ENCODE peak calls at places on chromosomes 4 and X, in six cellular contexts. One of them, this sample, is unnamed.

GRCh38 chrX:20498851-20499635 is 232.3 kb upstream of the RPS6KA3 start:
- DNase-seq in sigmoid colon: no peak
- DNase-seq in astrocyte of the cerebellum: no peak
- DNase-seq in lower lobe of right lung: no peak
- DNase-seq in transverse colon: no peak
- DNase-seq in coronary artery: no peak
- DNase-seq in this sample: no peak

GRCh38 chr4:119233750-119234149 is 21.2 kb downstream of the USP53 start:
- DNase-seq in sigmoid colon: no peak
- DNase-seq in astrocyte of the cerebellum: no peak
- DNase-seq in lower lobe of right lung: no peak
- DNase-seq in transverse colon: no peak
- DNase-seq in coronary artery: no peak
- DNase-seq in this sample: no peak

GRCh38 chr4:56953680-56954520 is 23.5 kb downstream of the NOA1 start:
- DNase-seq in sigmoid colon: no peak
- DNase-seq in astrocyte of the cerebellum: no peak
- DNase-seq in lower lobe of right lung: no peak
- DNase-seq in transverse colon: no peak
- DNase-seq in coronary artery: no peak
- DNase-seq in this sample: no peak

GRCh38 chr4:149707862-149708261 is 107.8 kb downstream of the IQCM start:
- DNase-seq in sigmoid colon: no peak
- DNase-seq in astrocyte of the cerebellum: no peak
- DNase-seq in lower lobe of right lung: no peak
- DNase-seq in transverse colon: no peak
- DNase-seq in coronary artery: no peak
- DNase-seq in this sample: no peak

GRCh38 chrX:144840616-144841015 is 406.7 kb upstream of the SPANXN1 start:
- DNase-seq in sigmoid colon: no peak
- DNase-seq in astrocyte of the cerebellum: no peak
- DNase-seq in lower lobe of right lung: no peak
- DNase-seq in transverse colon: no peak
- DNase-seq in coronary artery: no peak
- DNase-seq in this sample: no peak

GRCh38 chrX:79413963-79414362 is 46.8 kb upstream of the ITM2A start:
- DNase-seq in sigmoid colon: no peak
- DNase-seq in astrocyte of the cerebellum: no peak
- DNase-seq in lower lobe of right lung: no peak
- DNase-seq in transverse colon: no peak
- DNase-seq in coronary artery: no peak
- DNase-seq in this sample: no peak

GRCh38 chr4:15544196-15544730 is 74.6 kb downstream of the CC2D2A start:
- DNase-seq in sigmoid colon: no peak
- DNase-seq in astrocyte of the cerebellum: no peak
- DNase-seq in lower lobe of right lung: no peak
- DNase-seq in transverse colon: no peak
- DNase-seq in coronary artery: no peak
- DNase-seq in this sample: no peak

GRCh38 chr4:61500883-61501282 is 300.8 kb downstream of the ADGRL3 start:
- DNase-seq in sigmoid colon: no peak
- DNase-seq in astrocyte of the cerebellum: no peak
- DNase-seq in lower lobe of right lung: no peak
- DNase-seq in transverse colon: no peak
- DNase-seq in coronary artery: no peak
- DNase-seq in this sample: no peak

GRCh38 chrX:119427024-119427794 is 28.1 kb downstream of the SLC25A43 start:
- DNase-seq in sigmoid colon: no peak
- DNase-seq in astrocyte of the cerebellum: peak
- DNase-seq in lower lobe of right lung: no peak
- DNase-seq in transverse colon: peak
- DNase-seq in coronary artery: no peak
- DNase-seq in this sample: no peak

DNA sequence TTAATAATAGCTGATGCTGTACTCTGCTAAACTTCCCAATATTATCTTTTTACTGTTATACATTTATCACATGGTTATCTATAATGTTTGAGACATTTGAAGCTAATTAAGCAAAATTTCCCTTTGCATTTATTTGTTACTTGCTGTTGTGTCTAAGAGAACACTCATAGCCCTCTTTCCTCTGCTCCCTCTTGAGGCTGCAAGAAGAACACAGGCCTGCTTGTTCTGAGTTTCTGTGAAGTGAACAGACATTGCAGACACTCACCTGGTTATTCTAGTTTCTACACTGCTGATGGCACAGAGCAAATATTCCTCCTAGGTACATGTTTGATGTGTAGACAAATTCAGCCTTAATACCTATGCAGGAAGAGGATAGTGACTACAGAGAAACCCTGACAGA is 367.8 kb downstream of the GASK1B start:
- DNase-seq in sigmoid colon: no peak
- DNase-seq in astrocyte of the cerebellum: no peak
- DNase-seq in lower lobe of right lung: no peak
- DNase-seq in transverse colon: no peak
- DNase-seq in coronary artery: no peak
- DNase-seq in this sample: no peak
- TF ChIP-seq CTCF in sigmoid colon: peak
- TF ChIP-seq CTCF in astrocyte of the cerebellum: peak
- TF ChIP-seq CTCF in lower lobe of right lung: no peak
- TF ChIP-seq CTCF in transverse colon: peak
- TF ChIP-seq CTCF in coronary artery: no peak
- TF ChIP-seq CTCF in this sample: peak

DNA sequence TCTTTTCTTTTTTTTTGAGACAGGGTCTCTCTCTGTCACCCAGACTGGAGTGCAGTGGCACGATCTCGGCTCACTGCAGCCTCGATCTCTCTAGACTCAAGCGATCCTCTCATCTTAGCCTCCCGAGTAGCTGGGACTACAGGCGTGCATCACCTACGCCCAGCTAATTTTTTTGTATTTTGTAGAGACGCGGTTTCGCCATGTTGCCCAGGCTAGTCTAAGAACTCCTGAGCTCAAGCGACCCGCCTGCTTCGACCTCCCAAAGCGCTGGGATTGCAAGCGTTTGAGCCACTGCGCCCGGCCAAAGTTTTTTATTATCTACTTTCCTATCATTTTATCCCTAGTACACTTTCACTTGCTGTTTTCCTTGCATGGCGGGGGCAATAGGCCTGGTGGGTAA is 1.4 kb downstream of the UBA6 start:
- DNase-seq in sigmoid colon: no peak
- DNase-seq in astrocyte of the cerebellum: no peak
- DNase-seq in lower lobe of right lung: no peak
- DNase-seq in transverse colon: no peak
- DNase-seq in coronary artery: no peak
- DNase-seq in this sample: no peak
- H3K4me3 ChIP-seq in sigmoid colon: no peak
- H3K4me3 ChIP-seq in astrocyte of the cerebellum: peak
- H3K4me3 ChIP-seq in lower lobe of right lung: peak
- H3K4me3 ChIP-seq in transverse colon: peak
- H3K4me3 ChIP-seq in coronary artery: no peak
- H3K4me3 ChIP-seq in this sample: peak

DNA sequence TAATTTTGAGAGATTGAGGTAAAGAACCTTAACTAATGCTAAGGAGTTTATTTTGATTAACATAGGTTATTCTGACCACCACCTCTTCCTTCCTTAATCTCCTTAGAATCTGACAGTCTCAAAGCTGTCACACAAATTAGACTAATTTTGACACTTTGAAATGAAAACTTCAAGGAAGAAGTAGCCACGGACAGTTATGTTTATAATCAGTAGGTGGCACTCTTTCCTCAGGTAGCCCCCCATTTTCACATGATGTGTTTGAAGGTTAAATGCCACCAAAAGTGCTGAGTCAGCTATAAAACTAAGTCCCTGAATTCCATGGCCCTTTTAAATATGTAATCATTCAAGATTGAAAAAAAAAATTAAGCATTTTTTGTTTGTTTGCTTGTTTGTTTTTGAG is 22.4 kb downstream of the TMEM33 start:
- DNase-seq in sigmoid colon: no peak
- DNase-seq in astrocyte of the cerebellum: no peak
- DNase-seq in lower lobe of right lung: no peak
- DNase-seq in transverse colon: no peak
- DNase-seq in coronary artery: no peak
- DNase-seq in this sample: no peak
- TF ChIP-seq CTCF in sigmoid colon: no peak
- TF ChIP-seq CTCF in astrocyte of the cerebellum: peak
- TF ChIP-seq CTCF in lower lobe of right lung: peak
- TF ChIP-seq CTCF in transverse colon: no peak
- TF ChIP-seq CTCF in coronary artery: no peak
- TF ChIP-seq CTCF in this sample: peak

GRCh38 chrX:107787827-107788226 is 10.3 kb downstream of the NCBP2L start:
- DNase-seq in sigmoid colon: no peak
- DNase-seq in astrocyte of the cerebellum: no peak
- DNase-seq in lower lobe of right lung: no peak
- DNase-seq in transverse colon: no peak
- DNase-seq in coronary artery: no peak
- DNase-seq in this sample: no peak
- H3K4me3 ChIP-seq in sigmoid colon: no peak
- H3K4me3 ChIP-seq in astrocyte of the cerebellum: no peak
- H3K4me3 ChIP-seq in lower lobe of right lung: no peak
- H3K4me3 ChIP-seq in transverse colon: no peak
- H3K4me3 ChIP-seq in coronary artery: no peak
- H3K4me3 ChIP-seq in this sample: no peak

GRCh38 chrX:633043-633654 is 2.6 kb downstream of the SHOX start:
- DNase-seq in sigmoid colon: no peak
- DNase-seq in astrocyte of the cerebellum: no peak
- DNase-seq in lower lobe of right lung: no peak
- DNase-seq in transverse colon: no peak
- DNase-seq in coronary artery: no peak
- DNase-seq in this sample: no peak
- TF ChIP-seq CTCF in sigmoid colon: no peak
- TF ChIP-seq CTCF in astrocyte of the cerebellum: no peak
- TF ChIP-seq CTCF in lower lobe of right lung: no peak
- TF ChIP-seq CTCF in transverse colon: no peak
- TF ChIP-seq CTCF in coronary artery: no peak
- TF ChIP-seq CTCF in this sample: no peak

GRCh38 chrX:40952855-40953254 is 132.4 kb upstream of the USP9X start:
- DNase-seq in sigmoid colon: no peak
- DNase-seq in astrocyte of the cerebellum: no peak
- DNase-seq in lower lobe of right lung: no peak
- DNase-seq in transverse colon: no peak
- DNase-seq in coronary artery: no peak
- DNase-seq in this sample: no peak
- H3K4me3 ChIP-seq in sigmoid colon: peak
- H3K4me3 ChIP-seq in astrocyte of the cerebellum: no peak
- H3K4me3 ChIP-seq in lower lobe of right lung: peak
- H3K4me3 ChIP-seq in transverse colon: peak
- H3K4me3 ChIP-seq in coronary artery: peak
- H3K4me3 ChIP-seq in this sample: no peak

GRCh38 chrX:149831473-149831872 is 49.5 kb upstream of the MAGEA8 start:
- DNase-seq in sigmoid colon: no peak
- DNase-seq in astrocyte of the cerebellum: no peak
- DNase-seq in lower lobe of right lung: no peak
- DNase-seq in transverse colon: no peak
- DNase-seq in coronary artery: no peak
- DNase-seq in this sample: no peak
- TF ChIP-seq CTCF in sigmoid colon: no peak
- TF ChIP-seq CTCF in astrocyte of the cerebellum: no peak
- TF ChIP-seq CTCF in lower lobe of right lung: no peak
- TF ChIP-seq CTCF in transverse colon: no peak
- TF ChIP-seq CTCF in coronary artery: no peak
- TF ChIP-seq CTCF in this sample: no peak

GRCh38 chr4:109728385-109728784 is 1.5 kb downstream of the PLA2G12A start:
- DNase-seq in sigmoid colon: no peak
- DNase-seq in astrocyte of the cerebellum: no peak
- DNase-seq in lower lobe of right lung: no peak
- DNase-seq in transverse colon: no peak
- DNase-seq in coronary artery: no peak
- DNase-seq in this sample: no peak
- H3K4me3 ChIP-seq in sigmoid colon: peak
- H3K4me3 ChIP-seq in astrocyte of the cerebellum: peak
- H3K4me3 ChIP-seq in lower lobe of right lung: peak
- H3K4me3 ChIP-seq in transverse colon: peak
- H3K4me3 ChIP-seq in coronary artery: no peak
- H3K4me3 ChIP-seq in this sample: no peak

GRCh38 chrX:109632906-109633504 is 8.0 kb upstream of the KCNE5 start:
- DNase-seq in sigmoid colon: no peak
- DNase-seq in astrocyte of the cerebellum: no peak
- DNase-seq in lower lobe of right lung: no peak
- DNase-seq in transverse colon: no peak
- DNase-seq in coronary artery: no peak
- DNase-seq in this sample: no peak
- TF ChIP-seq CTCF in sigmoid colon: no peak
- TF ChIP-seq CTCF in astrocyte of the cerebellum: peak
- TF ChIP-seq CTCF in lower lobe of right lung: peak
- TF ChIP-seq CTCF in transverse colon: peak
- TF ChIP-seq CTCF in coronary artery: no peak
- TF ChIP-seq CTCF in this sample: peak